ENCODE peak calls at places on chromosomes 7 and 10, in five cellular contexts. F is NCI-H774; R is stimulated activated naive CD8-positive, alpha-beta T cell treated with anti-CD3 and anti-CD28 coated beads, Interleukin-15, Interleukin-2, amounts not matched to agents 100 U/mL and 50 U/mL, for 24 hours; J is iris pigment epithelial cell; S is AG04450. W is an unnamed sample.

GRCh38 chr10:89183571-89183970 is 23.5 kb downstream of the CH25H start:
- DNase-seq in F (no peak), R (no peak), J (no peak), S (no peak), W (no peak)

GRCh38 chr10:13693783-13694450 is 107.2 kb downstream of the PRPF18 start:
- DNase-seq in F (no peak), R (no peak), J (no peak), S (no peak), W (no peak)

GRCh38 chr7:66213637-66214036 is 8.5 kb downstream of the TPST1 start:
- DNase-seq in F (no peak), R (no peak), J (no peak), S (no peak), W (no peak)

GRCh38 chr7:36315309-36315948 is 74.2 kb upstream of the ANLN start:
- DNase-seq in F (no peak), R (no peak), J (no peak), S (no peak), W (no peak)

GRCh38 chr10:104688251-104688650 is 47.2 kb downstream of the SORCS3 start:
- DNase-seq in F (no peak), R (no peak), J (no peak), S (no peak), W (no peak)

GRCh38 chr7:98870071-98870651 is 347 bp upstream of the TMEM130 start:
- DNase-seq in F (no peak), R (peak), J (peak), S (no peak), W (peak)

GRCh38 chr10:84194424-84195043 is at the start of gene CDHR1:
- DNase-seq in F (no peak), R (peak), J (no peak), S (no peak), W (no peak)

GRCh38 chr10:81135851-81136250 is 598.1 kb downstream of the SH2D4B start:
- DNase-seq in F (no peak), R (no peak), J (no peak), S (no peak), W (no peak)

GRCh38 chr7:70805360-70805759 is 326.6 kb upstream of the GALNT17 start:
- DNase-seq in F (no peak), R (no peak), J (peak), S (no peak), W (no peak)

GRCh38 chr7:33722383-33723096 is 182.8 kb upstream of the BMPER start:
- DNase-seq in F (no peak), R (no peak), J (peak), S (no peak), W (no peak)

GRCh38 chr7:50268223-50268622 is 36.3 kb upstream of the IKZF1 start:
- DNase-seq in F (no peak), R (peak), J (no peak), S (no peak), W (peak)

GRCh38 chr7:111012152-111012551 is 78.8 kb upstream of the LRRN3 start:
- DNase-seq in F (no peak), R (no peak), J (peak), S (no peak), W (no peak)

GRCh38 chr7:114432627-114433026 is 18.0 kb downstream of the FOXP2 start:
- DNase-seq in F (no peak), R (no peak), J (no peak), S (no peak), W (no peak)

GRCh38 chr7:129037585-129037984 is 17.3 kb downstream of the TNPO3 start:
- DNase-seq in F (no peak), R (no peak), J (no peak), S (no peak), W (no peak)

GRCh38 chr10:46526682-46527038 is 29.8 kb downstream of the GPRIN2 start:
- DNase-seq in F (no peak), R (peak), J (no peak), S (no peak), W (no peak)

GRCh38 chr10:98030093-98030821 is at the start of gene CRTAC1:
- DNase-seq in F (no peak), R (peak), J (peak), S (no peak), W (no peak)

GRCh38 chr7:154931906-154932305 is 71.0 kb downstream of the PAXIP1 start:
- DNase-seq in F (no peak), R (no peak), J (peak), S (no peak), W (no peak)

GRCh38 chr7:86968618-86969017 is 90.8 kb downstream of the ELAPOR2 start:
- DNase-seq in F (peak), R (no peak), J (no peak), S (no peak), W (no peak)

GRCh38 chr7:32030904-32031692 is 39.1 kb downstream of the PDE1C start:
- DNase-seq in F (no peak), R (no peak), J (no peak), S (no peak), W (no peak)

GRCh38 chr10:13613519-13613918 is 26.8 kb downstream of the PRPF18 start:
- DNase-seq in F (no peak), R (no peak), J (peak), S (no peak), W (no peak)

GRCh38 chr10:5811387-5811821 is 1.8 kb downstream of the GDI2 start:
- DNase-seq in F (no peak), R (no peak), J (peak), S (no peak), W (no peak)

GRCh38 chr7:112383671-112384417 is 66.4 kb upstream of the IFRD1 start:
- DNase-seq in F (no peak), R (no peak), J (peak), S (no peak), W (no peak)

GRCh38 chr10:76558586-76558985 is 1079.0 kb downstream of the KCNMA1 start:
- DNase-seq in F (peak), R (no peak), J (peak), S (no peak), W (no peak)

GRCh38 chr7:103446046-103446520 is at the start of gene SLC26A5:
- DNase-seq in F (peak), R (peak), J (no peak), S (no peak), W (no peak)

GRCh38 chr10:132194726-132195125 is 8.0 kb downstream of the DPYSL4 start:
- DNase-seq in F (no peak), R (no peak), J (no peak), S (no peak), W (no peak)

GRCh38 chr10:105195831-105196230 is 554.7 kb downstream of the SORCS3 start:
- DNase-seq in F (no peak), R (no peak), J (no peak), S (no peak), W (no peak)

GRCh38 chr7:19834566-19834965 is 61.1 kb upstream of the TMEM196 start:
- DNase-seq in F (no peak), R (no peak), J (no peak), S (no peak), W (no peak)

GRCh38 chr10:1327759-1328158 is 271.6 kb downstream of the WDR37 start:
- DNase-seq in F (no peak), R (no peak), J (no peak), S (no peak), W (no peak)

GRCh38 chr7:4470246-4470645 is 211.8 kb upstream of the FOXK1 start:
- DNase-seq in F (no peak), R (no peak), J (no peak), S (no peak), W (peak)

GRCh38 chr10:35992107-35992506 is 350.0 kb upstream of the FZD8 start:
- DNase-seq in F (no peak), R (no peak), J (no peak), S (no peak), W (no peak)

GRCh38 chr10:133009218-133009954 is 67.0 kb upstream of the CFAP46 start:
- DNase-seq in F (no peak), R (no peak), J (no peak), S (no peak), W (no peak)

GRCh38 chr7:101754432-101755159 is 62.8 kb upstream of the CUX1 start:
- DNase-seq in F (no peak), R (no peak), J (peak), S (no peak), W (peak)

GRCh38 chr10:5538446-5538845 is 13.7 kb downstream of the CALML3 start:
- DNase-seq in F (no peak), R (no peak), J (peak), S (no peak), W (no peak)

GRCh38 chr10:53840668-53841067 is 960.4 kb downstream of the PCDH15 start:
- DNase-seq in F (no peak), R (no peak), J (no peak), S (no peak), W (no peak)

GRCh38 chr10:7300327-7300726 is 110.5 kb downstream of the SFMBT2 start:
- DNase-seq in F (no peak), R (peak), J (no peak), S (peak), W (no peak)

GRCh38 chr10:73873843-73874215 is 526 bp downstream of the CAMK2G start:
- DNase-seq in F (peak), R (no peak), J (no peak), S (no peak), W (peak)

GRCh38 chr7:82446897-82447296 is 3.3 kb upstream of the CACNA2D1 start:
- DNase-seq in F (no peak), R (no peak), J (no peak), S (no peak), W (no peak)

W was measured in DND-41.